ENCODE peak calls at places on chromosomes 2 and 18, in five cellular contexts. C is CD4-positive, CD25-positive, alpha-beta regulatory T cell; D is GM23248; V is activated CD8-positive, alpha-beta memory T cell treated with anti-CD3 and anti-CD28 coated beads, Interleukin-2, amount 50 U/mL, for 4 hours; A is amniotic stem cell. O is an unnamed sample.

GRCh38 chr2:43265006-43265770 is 38.8 kb upstream of the ZFP36L2 start:
- DNase-seq in C (no peak), D (peak; percentile 4), V (no peak), A (no peak), O (no peak)

GRCh38 chr2:143954208-143954607 is 565.7 kb downstream of the ZEB2 start:
- DNase-seq in C (no peak), D (peak; percentile 62), V (no peak), A (no peak), O (no peak)

GRCh38 chr2:45409677-45410076 is 201.4 kb downstream of the SRBD1 start:
- DNase-seq in C (no peak), D (no peak), V (no peak), A (no peak), O (no peak)

GRCh38 chr2:73235315-73236028 is 1.4 kb downstream of the CCT7 start:
- DNase-seq in C (no peak), D (peak; percentile 34), V (no peak), A (no peak), O (no peak)

GRCh38 chr2:142873850-142874287 is 3.6 kb upstream of the KYNU start:
- DNase-seq in C (no peak), D (no peak), V (no peak), A (no peak), O (no peak)

GRCh38 chr2:144659731-144660275 is 139.9 kb upstream of the ZEB2 start:
- DNase-seq in C (no peak), D (peak; percentile 94), V (peak; percentile 58), A (no peak), O (no peak)

GRCh38 chr2:108069515-108070310 is 83.4 kb downstream of the SLC5A7 start:
- DNase-seq in C (no peak), D (no peak), V (no peak), A (no peak), O (no peak)

GRCh38 chr18:48629730-48630324 is 91.0 kb downstream of the CTIF start:
- DNase-seq in C (no peak), D (peak; percentile 98), V (no peak), A (peak; percentile 97), O (peak; percentile 58)

GRCh38 chr2:191622374-191623320 is 55.3 kb upstream of the NABP1 start:
- DNase-seq in C (no peak), D (no peak), V (no peak), A (no peak), O (no peak)

GRCh38 chr18:12325726-12326245 is 17.7 kb downstream of the TUBB6 start:
- DNase-seq in C (no peak), D (no peak), V (no peak), A (no peak), O (no peak)

GRCh38 chr2:201795608-201796477 is 10.5 kb upstream of the CDK15 start:
- DNase-seq in C (no peak), D (peak; percentile 75), V (no peak), A (peak; percentile 29), O (peak; percentile 49)

GRCh38 chr2:234178309-234179030 is 128.0 kb downstream of the SPP2 start:
- DNase-seq in C (no peak), D (peak; percentile 47), V (no peak), A (no peak), O (no peak)

GRCh38 chr18:13800505-13801259 is 23.3 kb upstream of the MC5R start:
- DNase-seq in C (no peak), D (peak; percentile 51), V (peak; percentile 38), A (no peak), O (peak; percentile 86)

GRCh38 chr2:64839844-64840243 is 149.4 kb upstream of the SLC1A4 start:
- DNase-seq in C (no peak), D (peak; percentile 67), V (no peak), A (no peak), O (no peak)

GRCh38 chr2:64698068-64698645 is 44.4 kb upstream of the SERTAD2 start:
- DNase-seq in C (no peak), D (no peak), V (no peak), A (no peak), O (no peak)

GRCh38 chr18:48077291-48077690 is 146.8 kb upstream of the SMAD2 start:
- DNase-seq in C (no peak), D (no peak), V (no peak), A (no peak), O (no peak)

GRCh38 chr2:199707584-199708185 is 143.3 kb downstream of the FTCDNL1 start:
- DNase-seq in C (no peak), D (no peak), V (no peak), A (no peak), O (no peak)

GRCh38 chr2:126749537-126749936 is 93.6 kb downstream of the GYPC start:
- DNase-seq in C (no peak), D (peak; percentile 9), V (no peak), A (no peak), O (no peak)